ENCODE peak calls at places on chromosomes 5 and 9, in six cellular contexts. One of them, this sample, is unnamed.

GRCh38 chr9:78566948-78567675 is 270.2 kb downstream of the PSAT1 start:
- DNase-seq in NCI-H510A treated with DMSO at 0.1 percent for 48 hours: no peak
- DNase-seq in GM18507: no peak
- DNase-seq in endothelial cell: no peak
- DNase-seq in GM03348: peak
- DNase-seq in cardiac septum: no peak
- DNase-seq in this sample: peak

GRCh38 chr9:121640486-121641227 is 10.8 kb upstream of the DAB2IP start:
- DNase-seq in NCI-H510A treated with DMSO at 0.1 percent for 48 hours: no peak
- DNase-seq in GM18507: no peak
- DNase-seq in endothelial cell: no peak
- DNase-seq in GM03348: no peak
- DNase-seq in cardiac septum: no peak
- DNase-seq in this sample: no peak

GRCh38 chr9:36867672-36868471 is 166.2 kb downstream of the PAX5 start:
- DNase-seq in NCI-H510A treated with DMSO at 0.1 percent for 48 hours: peak
- DNase-seq in GM18507: no peak
- DNase-seq in endothelial cell: no peak
- DNase-seq in GM03348: no peak
- DNase-seq in cardiac septum: no peak
- DNase-seq in this sample: no peak

GRCh38 chr9:33988219-33988890 is 60.3 kb downstream of the UBAP2 start:
- DNase-seq in NCI-H510A treated with DMSO at 0.1 percent for 48 hours: no peak
- DNase-seq in GM18507: peak
- DNase-seq in endothelial cell: no peak
- DNase-seq in GM03348: no peak
- DNase-seq in cardiac septum: no peak
- DNase-seq in this sample: no peak

GRCh38 chr9:109122726-109123621 is 3.2 kb upstream of the TMEM245 start:
- DNase-seq in NCI-H510A treated with DMSO at 0.1 percent for 48 hours: no peak
- DNase-seq in GM18507: no peak
- DNase-seq in endothelial cell: no peak
- DNase-seq in GM03348: no peak
- DNase-seq in cardiac septum: no peak
- DNase-seq in this sample: no peak

GRCh38 chr9:99855467-99856176 is 33.9 kb downstream of the NR4A3 start:
- DNase-seq in NCI-H510A treated with DMSO at 0.1 percent for 48 hours: no peak
- DNase-seq in GM18507: no peak
- DNase-seq in endothelial cell: no peak
- DNase-seq in GM03348: no peak
- DNase-seq in cardiac septum: no peak
- DNase-seq in this sample: no peak

GRCh38 chr5:6704361-6704851 is 8.8 kb upstream of the TENT4A start:
- DNase-seq in NCI-H510A treated with DMSO at 0.1 percent for 48 hours: no peak
- DNase-seq in GM18507: no peak
- DNase-seq in endothelial cell: no peak
- DNase-seq in GM03348: peak
- DNase-seq in cardiac septum: peak
- DNase-seq in this sample: peak

GRCh38 chr5:159805021-159805420 is 111.3 kb upstream of the ADRA1B start:
- DNase-seq in NCI-H510A treated with DMSO at 0.1 percent for 48 hours: no peak
- DNase-seq in GM18507: no peak
- DNase-seq in endothelial cell: no peak
- DNase-seq in GM03348: peak
- DNase-seq in cardiac septum: no peak
- DNase-seq in this sample: no peak

GRCh38 chr9:133114886-133115603 is 6.0 kb downstream of the RALGDS start:
- DNase-seq in NCI-H510A treated with DMSO at 0.1 percent for 48 hours: no peak
- DNase-seq in GM18507: no peak
- DNase-seq in endothelial cell: no peak
- DNase-seq in GM03348: no peak
- DNase-seq in cardiac septum: no peak
- DNase-seq in this sample: no peak

GRCh38 chr5:160175438-160176218 is 53.7 kb upstream of the FABP6 start:
- DNase-seq in NCI-H510A treated with DMSO at 0.1 percent for 48 hours: no peak
- DNase-seq in GM18507: no peak
- DNase-seq in endothelial cell: no peak
- DNase-seq in GM03348: peak
- DNase-seq in cardiac septum: peak
- DNase-seq in this sample: no peak

GRCh38 chr9:34521406-34522045 is 1.3 kb downstream of the ENHO start:
- DNase-seq in NCI-H510A treated with DMSO at 0.1 percent for 48 hours: no peak
- DNase-seq in GM18507: no peak
- DNase-seq in endothelial cell: no peak
- DNase-seq in GM03348: no peak
- DNase-seq in cardiac septum: peak
- DNase-seq in this sample: no peak

GRCh38 chr5:135487839-135488514 is 35.8 kb upstream of the TIFAB start:
- DNase-seq in NCI-H510A treated with DMSO at 0.1 percent for 48 hours: no peak
- DNase-seq in GM18507: no peak
- DNase-seq in endothelial cell: no peak
- DNase-seq in GM03348: no peak
- DNase-seq in cardiac septum: peak
- DNase-seq in this sample: no peak

GRCh38 chr9:137647096-137647709 is 28.4 kb downstream of the EHMT1 start:
- DNase-seq in NCI-H510A treated with DMSO at 0.1 percent for 48 hours: no peak
- DNase-seq in GM18507: no peak
- DNase-seq in endothelial cell: no peak
- DNase-seq in GM03348: no peak
- DNase-seq in cardiac septum: no peak
- DNase-seq in this sample: no peak

GRCh38 chr9:88187631-88188030 is 49.4 kb upstream of the SPATA31C2 start:
- DNase-seq in NCI-H510A treated with DMSO at 0.1 percent for 48 hours: no peak
- DNase-seq in GM18507: no peak
- DNase-seq in endothelial cell: no peak
- DNase-seq in GM03348: peak
- DNase-seq in cardiac septum: no peak
- DNase-seq in this sample: peak

GRCh38 chr5:158958048-158958994 is 141.4 kb downstream of the EBF1 start:
- DNase-seq in NCI-H510A treated with DMSO at 0.1 percent for 48 hours: no peak
- DNase-seq in GM18507: no peak
- DNase-seq in endothelial cell: no peak
- DNase-seq in GM03348: peak
- DNase-seq in cardiac septum: no peak
- DNase-seq in this sample: no peak

GRCh38 chr9:88950341-88951141 is 40.7 kb upstream of the S1PR3 start:
- DNase-seq in NCI-H510A treated with DMSO at 0.1 percent for 48 hours: no peak
- DNase-seq in GM18507: no peak
- DNase-seq in endothelial cell: no peak
- DNase-seq in GM03348: no peak
- DNase-seq in cardiac septum: no peak
- DNase-seq in this sample: peak

GRCh38 chr5:6686916-6687409 is 26.3 kb upstream of the TENT4A start:
- DNase-seq in NCI-H510A treated with DMSO at 0.1 percent for 48 hours: no peak
- DNase-seq in GM18507: no peak
- DNase-seq in endothelial cell: peak
- DNase-seq in GM03348: peak
- DNase-seq in cardiac septum: no peak
- DNase-seq in this sample: peak

GRCh38 chr9:133992780-133993634 is 883 bp upstream of the VAV2 start:
- DNase-seq in NCI-H510A treated with DMSO at 0.1 percent for 48 hours: peak
- DNase-seq in GM18507: peak
- DNase-seq in endothelial cell: peak
- DNase-seq in GM03348: peak
- DNase-seq in cardiac septum: no peak
- DNase-seq in this sample: peak

GRCh38 chr9:111803924-111804323 is 9.2 kb upstream of the SHOC1 start:
- DNase-seq in NCI-H510A treated with DMSO at 0.1 percent for 48 hours: no peak
- DNase-seq in GM18507: no peak
- DNase-seq in endothelial cell: no peak
- DNase-seq in GM03348: no peak
- DNase-seq in cardiac septum: no peak
- DNase-seq in this sample: no peak

GRCh38 chr9:74887041-74887980 is at the start of gene TRPM6:
- DNase-seq in NCI-H510A treated with DMSO at 0.1 percent for 48 hours: peak
- DNase-seq in GM18507: no peak
- DNase-seq in endothelial cell: peak
- DNase-seq in GM03348: peak
- DNase-seq in cardiac septum: peak
- DNase-seq in this sample: peak

GRCh38 chr5:82808960-82809359 is 268.2 kb downstream of the TMEM167A start:
- DNase-seq in NCI-H510A treated with DMSO at 0.1 percent for 48 hours: no peak
- DNase-seq in GM18507: no peak
- DNase-seq in endothelial cell: no peak
- DNase-seq in GM03348: no peak
- DNase-seq in cardiac septum: no peak
- DNase-seq in this sample: no peak

GRCh38 chr5:108003178-108003577 is 332.4 kb upstream of the EFNA5 start:
- DNase-seq in NCI-H510A treated with DMSO at 0.1 percent for 48 hours: no peak
- DNase-seq in GM18507: no peak
- DNase-seq in endothelial cell: no peak
- DNase-seq in GM03348: peak
- DNase-seq in cardiac septum: no peak
- DNase-seq in this sample: peak

GRCh38 chr9:84781431-84781830 is 111.9 kb downstream of the NTRK2 start:
- DNase-seq in NCI-H510A treated with DMSO at 0.1 percent for 48 hours: no peak
- DNase-seq in GM18507: peak
- DNase-seq in endothelial cell: peak
- DNase-seq in GM03348: no peak
- DNase-seq in cardiac septum: no peak
- DNase-seq in this sample: no peak

GRCh38 chr5:34563269-34563668 is 92.9 kb upstream of the RAI14 start:
- DNase-seq in NCI-H510A treated with DMSO at 0.1 percent for 48 hours: no peak
- DNase-seq in GM18507: no peak
- DNase-seq in endothelial cell: no peak
- DNase-seq in GM03348: no peak
- DNase-seq in cardiac septum: no peak
- DNase-seq in this sample: no peak

GRCh38 chr5:75373862-75374261 is 36.8 kb downstream of the HMGCR start:
- DNase-seq in NCI-H510A treated with DMSO at 0.1 percent for 48 hours: no peak
- DNase-seq in GM18507: no peak
- DNase-seq in endothelial cell: no peak
- DNase-seq in GM03348: no peak
- DNase-seq in cardiac septum: no peak
- DNase-seq in this sample: no peak